ENCODE peak calls at places on chromosomes 6 and 20, in eight cellular contexts. One of them, this sample, is unnamed.

GRCh38 chr6:114176726-114177125 is 166.1 kb downstream of the HS3ST5 start:
- DNase-seq in HFFc6: no peak
- DNase-seq in MM.1S: no peak
- DNase-seq in upper lobe of left lung: no peak
- DNase-seq in CD4-positive, alpha-beta T cell: no peak
- DNase-seq in GM13976: no peak
- DNase-seq in HL-60: no peak
- DNase-seq in fibroblast of lung: no peak
- DNase-seq in this sample: no peak

GRCh38 chr20:50110141-50111047 is 2.6 kb downstream of the UBE2V1 start:
- DNase-seq in HFFc6: peak
- DNase-seq in MM.1S: peak
- DNase-seq in upper lobe of left lung: peak
- DNase-seq in CD4-positive, alpha-beta T cell: no peak
- DNase-seq in GM13976: peak
- DNase-seq in HL-60: no peak
- DNase-seq in fibroblast of lung: no peak
- DNase-seq in this sample: no peak

GRCh38 chr20:31711416-31712111 is 11.1 kb downstream of the BCL2L1 start:
- DNase-seq in HFFc6: no peak
- DNase-seq in MM.1S: no peak
- DNase-seq in upper lobe of left lung: no peak
- DNase-seq in CD4-positive, alpha-beta T cell: no peak
- DNase-seq in GM13976: no peak
- DNase-seq in HL-60: no peak
- DNase-seq in fibroblast of lung: no peak
- DNase-seq in this sample: no peak

GRCh38 chr6:136058852-136059251 is 191.3 kb downstream of the MTFR2 start:
- DNase-seq in HFFc6: no peak
- DNase-seq in MM.1S: no peak
- DNase-seq in upper lobe of left lung: no peak
- DNase-seq in CD4-positive, alpha-beta T cell: no peak
- DNase-seq in GM13976: no peak
- DNase-seq in HL-60: no peak
- DNase-seq in fibroblast of lung: no peak
- DNase-seq in this sample: no peak

GRCh38 chr6:103154779-103155572 is 1704.7 kb downstream of the HACE1 start:
- DNase-seq in HFFc6: no peak
- DNase-seq in MM.1S: no peak
- DNase-seq in upper lobe of left lung: no peak
- DNase-seq in CD4-positive, alpha-beta T cell: no peak
- DNase-seq in GM13976: no peak
- DNase-seq in HL-60: no peak
- DNase-seq in fibroblast of lung: no peak
- DNase-seq in this sample: no peak

GRCh38 chr6:12137480-12137879 is 125.4 kb downstream of the HIVEP1 start:
- DNase-seq in HFFc6: peak
- DNase-seq in MM.1S: no peak
- DNase-seq in upper lobe of left lung: peak
- DNase-seq in CD4-positive, alpha-beta T cell: no peak
- DNase-seq in GM13976: no peak
- DNase-seq in HL-60: no peak
- DNase-seq in fibroblast of lung: peak
- DNase-seq in this sample: no peak

GRCh38 chr20:17747431-17747846 is 47.7 kb downstream of the BANF2 start:
- DNase-seq in HFFc6: peak
- DNase-seq in MM.1S: no peak
- DNase-seq in upper lobe of left lung: no peak
- DNase-seq in CD4-positive, alpha-beta T cell: no peak
- DNase-seq in GM13976: no peak
- DNase-seq in HL-60: no peak
- DNase-seq in fibroblast of lung: peak
- DNase-seq in this sample: no peak

GRCh38 chr20:11891081-11891826 is 26.4 kb upstream of the BTBD3 start:
- DNase-seq in HFFc6: peak
- DNase-seq in MM.1S: peak
- DNase-seq in upper lobe of left lung: peak
- DNase-seq in CD4-positive, alpha-beta T cell: no peak
- DNase-seq in GM13976: peak
- DNase-seq in HL-60: peak
- DNase-seq in fibroblast of lung: peak
- DNase-seq in this sample: peak

GRCh38 chr20:58071991-58072390 is 156.5 kb downstream of the ANKRD60 start:
- DNase-seq in HFFc6: no peak
- DNase-seq in MM.1S: no peak
- DNase-seq in upper lobe of left lung: no peak
- DNase-seq in CD4-positive, alpha-beta T cell: no peak
- DNase-seq in GM13976: no peak
- DNase-seq in HL-60: no peak
- DNase-seq in fibroblast of lung: no peak
- DNase-seq in this sample: no peak

GRCh38 chr20:24494460-24494920 is 25.1 kb downstream of the SYNDIG1 start:
- DNase-seq in HFFc6: no peak
- DNase-seq in MM.1S: no peak
- DNase-seq in upper lobe of left lung: no peak
- DNase-seq in CD4-positive, alpha-beta T cell: no peak
- DNase-seq in GM13976: no peak
- DNase-seq in HL-60: no peak
- DNase-seq in fibroblast of lung: no peak
- DNase-seq in this sample: no peak

GRCh38 chr20:23340524-23340923 is 10.1 kb upstream of the NXT1 start:
- DNase-seq in HFFc6: peak
- DNase-seq in MM.1S: no peak
- DNase-seq in upper lobe of left lung: peak
- DNase-seq in CD4-positive, alpha-beta T cell: peak
- DNase-seq in GM13976: peak
- DNase-seq in HL-60: no peak
- DNase-seq in fibroblast of lung: peak
- DNase-seq in this sample: no peak

GRCh38 chr6:31068738-31069340 is 43.5 kb downstream of the C6orf15 start:
- DNase-seq in HFFc6: peak
- DNase-seq in MM.1S: peak
- DNase-seq in upper lobe of left lung: peak
- DNase-seq in CD4-positive, alpha-beta T cell: peak
- DNase-seq in GM13976: peak
- DNase-seq in HL-60: peak
- DNase-seq in fibroblast of lung: peak
- DNase-seq in this sample: peak

GRCh38 chr6:170031096-170031471 is 259.8 kb downstream of the DLL1 start:
- DNase-seq in HFFc6: no peak
- DNase-seq in MM.1S: no peak
- DNase-seq in upper lobe of left lung: peak
- DNase-seq in CD4-positive, alpha-beta T cell: no peak
- DNase-seq in GM13976: no peak
- DNase-seq in HL-60: no peak
- DNase-seq in fibroblast of lung: peak
- DNase-seq in this sample: peak

GRCh38 chr20:13131688-13132087 is 89.4 kb upstream of the ISM1 start:
- DNase-seq in HFFc6: no peak
- DNase-seq in MM.1S: no peak
- DNase-seq in upper lobe of left lung: no peak
- DNase-seq in CD4-positive, alpha-beta T cell: no peak
- DNase-seq in GM13976: no peak
- DNase-seq in HL-60: no peak
- DNase-seq in fibroblast of lung: no peak
- DNase-seq in this sample: no peak

GRCh38 chr20:25223179-25223661 is 24.7 kb upstream of the PYGB start:
- DNase-seq in HFFc6: peak
- DNase-seq in MM.1S: no peak
- DNase-seq in upper lobe of left lung: no peak
- DNase-seq in CD4-positive, alpha-beta T cell: no peak
- DNase-seq in GM13976: no peak
- DNase-seq in HL-60: no peak
- DNase-seq in fibroblast of lung: peak
- DNase-seq in this sample: no peak

GRCh38 chr6:169269180-169270076 is 15.8 kb upstream of the THBS2 start:
- DNase-seq in HFFc6: no peak
- DNase-seq in MM.1S: no peak
- DNase-seq in upper lobe of left lung: no peak
- DNase-seq in CD4-positive, alpha-beta T cell: no peak
- DNase-seq in GM13976: no peak
- DNase-seq in HL-60: no peak
- DNase-seq in fibroblast of lung: peak
- DNase-seq in this sample: no peak

GRCh38 chr6:111791415-111791814 is 81.8 kb downstream of the FYN start:
- DNase-seq in HFFc6: peak
- DNase-seq in MM.1S: no peak
- DNase-seq in upper lobe of left lung: no peak
- DNase-seq in CD4-positive, alpha-beta T cell: no peak
- DNase-seq in GM13976: no peak
- DNase-seq in HL-60: no peak
- DNase-seq in fibroblast of lung: peak
- DNase-seq in this sample: no peak

GRCh38 chr6:38155576-38156204 is 336.2 kb downstream of the ZFAND3 start:
- DNase-seq in HFFc6: no peak
- DNase-seq in MM.1S: no peak
- DNase-seq in upper lobe of left lung: no peak
- DNase-seq in CD4-positive, alpha-beta T cell: no peak
- DNase-seq in GM13976: peak
- DNase-seq in HL-60: no peak
- DNase-seq in fibroblast of lung: peak
- DNase-seq in this sample: no peak

GRCh38 chr20:48416002-48416401 is 411.8 kb downstream of the PREX1 start:
- DNase-seq in HFFc6: no peak
- DNase-seq in MM.1S: no peak
- DNase-seq in upper lobe of left lung: no peak
- DNase-seq in CD4-positive, alpha-beta T cell: no peak
- DNase-seq in GM13976: peak
- DNase-seq in HL-60: no peak
- DNase-seq in fibroblast of lung: no peak
- DNase-seq in this sample: no peak

GRCh38 chr20:53736757-53737403 is 143.2 kb upstream of the ZNF217 start:
- DNase-seq in HFFc6: peak
- DNase-seq in MM.1S: peak
- DNase-seq in upper lobe of left lung: no peak
- DNase-seq in CD4-positive, alpha-beta T cell: no peak
- DNase-seq in GM13976: peak
- DNase-seq in HL-60: peak
- DNase-seq in fibroblast of lung: no peak
- DNase-seq in this sample: no peak

GRCh38 chr6:79048611-79049010 is 29.4 kb downstream of the PHIP start:
- DNase-seq in HFFc6: peak
- DNase-seq in MM.1S: no peak
- DNase-seq in upper lobe of left lung: no peak
- DNase-seq in CD4-positive, alpha-beta T cell: no peak
- DNase-seq in GM13976: no peak
- DNase-seq in HL-60: no peak
- DNase-seq in fibroblast of lung: peak
- DNase-seq in this sample: no peak
- TF ChIP-seq CTCF in HFFc6: peak
- TF ChIP-seq CTCF in MM.1S: peak
- TF ChIP-seq CTCF in upper lobe of left lung: peak
- TF ChIP-seq CTCF in CD4-positive, alpha-beta T cell: peak
- TF ChIP-seq CTCF in GM13976: no peak
- TF ChIP-seq CTCF in HL-60: no peak
- TF ChIP-seq CTCF in fibroblast of lung: peak
- TF ChIP-seq CTCF in this sample: peak

GRCh38 chr6:22910370-22910769 is 341.0 kb downstream of the HDGFL1 start:
- DNase-seq in HFFc6: no peak
- DNase-seq in MM.1S: no peak
- DNase-seq in upper lobe of left lung: no peak
- DNase-seq in CD4-positive, alpha-beta T cell: no peak
- DNase-seq in GM13976: no peak
- DNase-seq in HL-60: no peak
- DNase-seq in fibroblast of lung: no peak
- DNase-seq in this sample: no peak
- TF ChIP-seq CTCF in HFFc6: no peak
- TF ChIP-seq CTCF in MM.1S: no peak
- TF ChIP-seq CTCF in upper lobe of left lung: no peak
- TF ChIP-seq CTCF in CD4-positive, alpha-beta T cell: no peak
- TF ChIP-seq CTCF in GM13976: no peak
- TF ChIP-seq CTCF in HL-60: no peak
- TF ChIP-seq CTCF in fibroblast of lung: no peak
- TF ChIP-seq CTCF in this sample: no peak

GRCh38 chr20:64223526-64224067 is 32.0 kb upstream of the PCMTD2 start:
- DNase-seq in HFFc6: no peak
- DNase-seq in MM.1S: no peak
- DNase-seq in upper lobe of left lung: peak
- DNase-seq in CD4-positive, alpha-beta T cell: no peak
- DNase-seq in GM13976: no peak
- DNase-seq in HL-60: no peak
- DNase-seq in fibroblast of lung: peak
- DNase-seq in this sample: peak
- TF ChIP-seq CTCF in HFFc6: peak
- TF ChIP-seq CTCF in MM.1S: no peak
- TF ChIP-seq CTCF in upper lobe of left lung: no peak
- TF ChIP-seq CTCF in CD4-positive, alpha-beta T cell: no peak
- TF ChIP-seq CTCF in GM13976: no peak
- TF ChIP-seq CTCF in HL-60: no peak
- TF ChIP-seq CTCF in fibroblast of lung: peak
- TF ChIP-seq CTCF in this sample: no peak

GRCh38 chr20:15867899-15868298 is 705.3 kb downstream of the KIF16B start:
- DNase-seq in HFFc6: no peak
- DNase-seq in MM.1S: no peak
- DNase-seq in upper lobe of left lung: no peak
- DNase-seq in CD4-positive, alpha-beta T cell: no peak
- DNase-seq in GM13976: no peak
- DNase-seq in HL-60: no peak
- DNase-seq in fibroblast of lung: no peak
- DNase-seq in this sample: no peak
- TF ChIP-seq CTCF in HFFc6: no peak
- TF ChIP-seq CTCF in MM.1S: no peak
- TF ChIP-seq CTCF in upper lobe of left lung: no peak
- TF ChIP-seq CTCF in CD4-positive, alpha-beta T cell: no peak
- TF ChIP-seq CTCF in GM13976: no peak
- TF ChIP-seq CTCF in HL-60: no peak
- TF ChIP-seq CTCF in fibroblast of lung: no peak
- TF ChIP-seq CTCF in this sample: no peak

GRCh38 chr6:70210462-70210861 is 92.4 kb downstream of the COL9A1 start:
- DNase-seq in HFFc6: no peak
- DNase-seq in MM.1S: no peak
- DNase-seq in upper lobe of left lung: no peak
- DNase-seq in CD4-positive, alpha-beta T cell: no peak
- DNase-seq in GM13976: no peak
- DNase-seq in HL-60: no peak
- DNase-seq in fibroblast of lung: peak
- DNase-seq in this sample: no peak
- TF ChIP-seq CTCF in HFFc6: peak
- TF ChIP-seq CTCF in MM.1S: no peak
- TF ChIP-seq CTCF in upper lobe of left lung: peak
- TF ChIP-seq CTCF in CD4-positive, alpha-beta T cell: no peak
- TF ChIP-seq CTCF in GM13976: no peak
- TF ChIP-seq CTCF in HL-60: no peak
- TF ChIP-seq CTCF in fibroblast of lung: no peak
- TF ChIP-seq CTCF in this sample: peak

GRCh38 chr6:105978113-105978512 is 108.0 kb upstream of the PRDM1 start:
- DNase-seq in HFFc6: no peak
- DNase-seq in MM.1S: no peak
- DNase-seq in upper lobe of left lung: no peak
- DNase-seq in CD4-positive, alpha-beta T cell: no peak
- DNase-seq in GM13976: no peak
- DNase-seq in HL-60: no peak
- DNase-seq in fibroblast of lung: no peak
- DNase-seq in this sample: no peak
- TF ChIP-seq CTCF in HFFc6: no peak
- TF ChIP-seq CTCF in MM.1S: no peak
- TF ChIP-seq CTCF in upper lobe of left lung: no peak
- TF ChIP-seq CTCF in CD4-positive, alpha-beta T cell: no peak
- TF ChIP-seq CTCF in GM13976: no peak
- TF ChIP-seq CTCF in HL-60: no peak
- TF ChIP-seq CTCF in fibroblast of lung: no peak
- TF ChIP-seq CTCF in this sample: no peak